ENCODE peak calls at places on chromosomes 2 and 18, in nine cellular contexts. V, R, C, E, O, L, Q, M and P are unnamed samples. For H3K36me3 and H3K27me3, the result is how much of the 10 kb centered on the place peaks cover.

GRCh38 chr2:134459706-134460406 is 206.0 kb downstream of the MGAT5 start:
- DNase-seq in E (no peak), R (no peak), Q (no peak), C (no peak), V (no peak), O (no peak), M (no peak), L (no peak), P (peak)

GRCh38 chr2:159051656-159052055 is 83.2 kb downstream of the TANC1 start:
- DNase-seq in R (no peak), E (no peak), C (no peak), M (no peak), V (no peak), L (no peak), O (no peak), Q (no peak), P (no peak)

GRCh38 chr18:8721716-8722115 is 16.4 kb downstream of the MTCL1 start:
- DNase-seq in R (no peak), E (no peak), V (peak), C (no peak), O (peak), Q (no peak), L (peak), M (no peak), P (peak)

GRCh38 chr2:3823748-3824147 is 120.4 kb downstream of the DCDC2C start:
- DNase-seq in C (no peak), R (no peak), L (peak), M (no peak), Q (no peak), E (no peak), V (no peak), O (no peak), P (no peak)

GRCh38 chr2:102664439-102665042 is 45.2 kb downstream of the SLC9A2 start:
- DNase-seq in L (peak), R (no peak), Q (no peak), M (no peak), V (no peak), C (peak), O (no peak), E (peak), P (no peak)

GRCh38 chr2:197008229-197008628 is 81.7 kb upstream of the PGAP1 start:
- DNase-seq in O (no peak), C (no peak), E (peak), L (peak), Q (no peak), M (no peak), R (no peak), V (no peak), P (no peak)

GRCh38 chr2:28613616-28614501 is 118.0 kb downstream of the PLB1 start:
- DNase-seq in R (peak), L (no peak), E (peak), V (no peak), C (no peak), O (no peak), M (peak), Q (peak), P (no peak)

GRCh38 chr2:170377469-170378207 is 199.7 kb downstream of the MYO3B start:
- DNase-seq in C (no peak), M (no peak), V (no peak), O (no peak), R (no peak), L (peak), E (no peak), Q (no peak), P (no peak)

GRCh38 chr2:199446996-199447395 is 10.7 kb downstream of the SATB2 start:
- DNase-seq in M (no peak), E (no peak), L (no peak), R (no peak), V (no peak), Q (no peak), C (no peak), O (no peak), P (no peak)

GRCh38 chr2:63735931-63736820 is 105.5 kb upstream of the UGP2 start:
- DNase-seq in L (peak), M (no peak), V (no peak), C (no peak), Q (no peak), R (no peak), O (no peak), E (no peak), P (no peak)

GRCh38 chr2:102337012-102337411 is 18.6 kb upstream of the IL18R1 start:
- DNase-seq in M (no peak), L (peak), Q (no peak), R (no peak), C (no peak), E (no peak), O (no peak), V (no peak), P (no peak)

GRCh38 chr18:45059695-45060094 is 379.0 kb downstream of the SETBP1 start:
- DNase-seq in Q (no peak), V (no peak), R (no peak), C (peak), M (no peak), L (peak), E (peak), O (no peak), P (no peak)

GRCh38 chr2:30979822-30980245 is 158.4 kb downstream of the GALNT14 start:
- DNase-seq in R (no peak), O (no peak), V (peak), Q (no peak), L (peak), M (no peak), E (peak), C (no peak), P (no peak)

GRCh38 chr18:46335551-46336059 is 231.4 kb downstream of the HAUS1 start:
- DNase-seq in E (no peak), O (no peak), C (no peak), V (peak), R (no peak), L (no peak), Q (peak), M (no peak), P (peak)

GRCh38 chr2:98601532-98602132 is 6.7 kb downstream of the COA5 start:
- DNase-seq in M (no peak), R (no peak), C (peak), L (peak), O (no peak), Q (peak), V (peak), E (no peak), P (peak)

GRCh38 chr2:241315879-241316700 is at the start of gene SEPTIN2:
- DNase-seq in E (no peak), C (no peak), Q (peak), R (peak), O (peak), M (peak), L (peak), V (peak), P (no peak)

GRCh38 chr18:74493689-74494088 is 2.5 kb upstream of the CNDP2 start:
- DNase-seq in Q (peak), V (peak), R (peak), L (peak), O (peak), C (peak), M (peak), E (no peak), P (no peak)

GRCh38 chr18:74478876-74479275 is 17.3 kb upstream of the CNDP2 start:
- DNase-seq in E (no peak), L (no peak), M (no peak), R (no peak), O (peak), C (no peak), V (no peak), Q (no peak), P (no peak)

GRCh38 chr2:31089645-31090044 is 48.6 kb downstream of the GALNT14 start:
- DNase-seq in E (no peak), R (no peak), C (no peak), M (no peak), V (peak), Q (no peak), O (no peak), L (no peak), P (no peak)

GRCh38 chr18:56565596-56566355 is 72.6 kb downstream of the TXNL1 start:
- DNase-seq in C (no peak), E (no peak), L (peak), Q (peak), R (no peak), M (no peak), O (no peak), V (no peak), P (no peak)

GRCh38 chr2:119520696-119521436 is 3.4 kb downstream of the SCTR start:
- DNase-seq in M (no peak), O (no peak), C (no peak), Q (no peak), E (no peak), V (no peak), L (no peak), R (no peak), P (no peak)

GRCh38 chr2:178327516-178327915 is 123.5 kb downstream of the PRKRA start:
- DNase-seq in L (no peak), Q (no peak), V (no peak), R (no peak), E (no peak), M (no peak), O (no peak), C (no peak), P (no peak)

GRCh38 chr2:203038586-203038985 is 23.9 kb downstream of the NBEAL1 start:
- DNase-seq in Q (no peak), E (no peak), C (no peak), L (no peak), M (no peak), O (no peak), V (no peak), R (no peak), P (no peak)

GRCh38 chr18:76619342-76620315 is 124.6 kb upstream of the ZNF516 start:
- DNase-seq in M (peak), V (peak), O (no peak), C (peak), L (peak), R (no peak), Q (peak), E (peak), P (peak)

GRCh38 chr2:34663314-34663713 is 1064.2 kb upstream of the FAM98A start:
- DNase-seq in E (no peak), O (no peak), C (no peak), V (no peak), R (no peak), M (no peak), L (no peak), Q (no peak), P (no peak)

GRCh38 chr18:27871731-27872130 is 305.2 kb downstream of the CDH2 start:
- DNase-seq in O (no peak), E (no peak), C (no peak), L (no peak), V (no peak), R (no peak), M (no peak), Q (no peak), P (no peak)

GRCh38 chr2:70580352-70580751 is 26.7 kb upstream of the TGFA start:
- DNase-seq in E (no peak), Q (no peak), R (no peak), V (no peak), L (no peak), C (no peak), O (no peak), M (no peak), P (no peak)

GRCh38 chr2:234164499-234165409 is 114.3 kb downstream of the SPP2 start:
- DNase-seq in V (no peak), R (peak), M (no peak), Q (no peak), E (peak), C (no peak), O (peak), L (no peak), P (no peak)

GRCh38 chr2:34731274-34731673 is 1132.2 kb upstream of the FAM98A start:
- DNase-seq in M (no peak), V (peak), C (no peak), E (no peak), O (no peak), L (no peak), R (no peak), Q (no peak), P (no peak)

GRCh38 chr2:165897741-165898140 is 55.8 kb downstream of the TTC21B start:
- DNase-seq in E (no peak), R (no peak), L (no peak), V (no peak), C (no peak), M (no peak), O (no peak), Q (no peak), P (no peak)

GRCh38 chr2:145764631-145765030 is 1244.7 kb upstream of the ZEB2 start:
- DNase-seq in L (no peak), O (no peak), C (no peak), M (no peak), Q (no peak), E (no peak), R (no peak), V (no peak), P (no peak)

GRCh38 chr18:28728891-28729290 is 552.0 kb upstream of the CDH2 start:
- DNase-seq in O (no peak), R (no peak), C (no peak), L (peak), Q (no peak), M (no peak), V (no peak), E (no peak), P (no peak)

GRCh38 chr18:80135136-80135535 is 26.1 kb downstream of the ADNP2 start:
- DNase-seq in Q (no peak), O (no peak), E (no peak), C (no peak), L (no peak), R (no peak), V (no peak), M (no peak), P (no peak)

DNA sequence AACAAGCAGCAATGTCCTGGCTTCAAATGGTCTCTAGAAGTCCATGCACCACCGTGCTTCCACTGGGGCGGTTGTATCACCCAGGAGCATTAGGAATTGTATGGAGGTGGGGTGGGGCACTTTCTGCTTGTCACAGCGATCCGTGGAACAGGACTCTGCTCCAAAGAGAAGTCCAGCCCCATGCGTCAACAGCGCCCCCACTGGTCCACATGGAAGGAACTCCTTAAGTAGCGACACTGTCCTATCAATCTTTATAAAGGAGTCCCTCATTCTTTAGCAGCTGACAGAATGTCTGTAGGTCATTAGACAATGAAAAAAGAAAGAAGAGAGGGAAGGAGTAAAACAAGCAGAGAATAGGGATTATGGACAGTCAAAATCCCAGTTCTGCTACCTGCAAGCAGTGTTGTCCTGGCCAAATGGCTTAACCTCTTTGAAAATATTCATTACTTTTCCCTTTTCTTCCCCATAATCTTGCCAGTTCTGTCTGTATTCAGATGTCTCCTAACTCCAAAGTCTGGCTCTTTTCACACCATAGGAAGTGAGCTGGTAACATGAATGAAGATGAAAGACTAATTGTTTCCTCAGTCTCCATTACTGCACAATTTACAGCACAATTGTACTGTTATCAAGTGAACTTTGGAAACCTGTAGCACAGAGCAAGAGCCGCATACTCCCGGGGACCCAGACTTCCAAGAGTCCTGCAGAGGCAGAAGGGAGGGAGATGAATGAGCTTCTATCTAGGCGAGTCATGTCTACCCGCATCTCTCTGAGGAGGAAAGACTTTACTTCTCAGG is 9.9 kb downstream of the NFE2L2 start:
- DNase-seq in R (no peak), Q (peak), V (peak), C (peak), E (no peak), L (peak), O (no peak), M (peak), P (peak)
- H3K36me3 ChIP-seq in R (under half), Q (under half), V (under half), C (half or more), E (under half), L (under half), O (under half), M (under half), P (under half)

DNA sequence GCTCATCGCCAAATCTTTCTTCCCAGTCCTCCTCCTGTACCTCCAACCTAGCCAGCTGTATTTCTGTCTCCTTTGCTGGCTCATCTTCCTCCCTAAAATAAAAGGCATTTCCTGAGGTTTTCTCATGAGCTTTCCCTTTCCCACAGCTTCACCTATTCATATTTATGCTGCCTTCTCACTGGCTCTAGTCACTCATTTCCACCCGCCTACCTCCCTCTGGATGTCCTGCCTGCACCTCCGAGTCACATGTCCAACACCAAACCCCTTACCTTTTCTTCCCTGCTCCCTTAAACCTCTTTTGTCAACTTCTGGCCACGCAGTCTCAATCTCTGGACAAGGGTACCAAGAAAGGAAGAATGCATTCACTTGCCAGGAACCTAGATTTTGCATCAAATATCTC is 2.8 kb downstream of the EIF2AK3 start:
- DNase-seq in E (no peak), C (no peak), Q (no peak), V (no peak), M (no peak), O (no peak), R (no peak), L (no peak), P (no peak)
- H3K4me3 ChIP-seq in E (no peak), C (no peak), Q (no peak), V (peak), M (peak), O (no peak), R (no peak), L (no peak), P (no peak)

GRCh38 chr2:167986223-167986622 is 261.2 kb downstream of the STK39 start:
- DNase-seq in Q (no peak), M (no peak), L (no peak), V (no peak), R (no peak), O (no peak), E (no peak), C (no peak), P (no peak)

GRCh38 chr2:167981945-167982344 is 265.4 kb downstream of the STK39 start:
- DNase-seq in L (no peak), R (no peak), Q (no peak), O (no peak), E (no peak), C (no peak), M (no peak), V (no peak), P (no peak)

DNA sequence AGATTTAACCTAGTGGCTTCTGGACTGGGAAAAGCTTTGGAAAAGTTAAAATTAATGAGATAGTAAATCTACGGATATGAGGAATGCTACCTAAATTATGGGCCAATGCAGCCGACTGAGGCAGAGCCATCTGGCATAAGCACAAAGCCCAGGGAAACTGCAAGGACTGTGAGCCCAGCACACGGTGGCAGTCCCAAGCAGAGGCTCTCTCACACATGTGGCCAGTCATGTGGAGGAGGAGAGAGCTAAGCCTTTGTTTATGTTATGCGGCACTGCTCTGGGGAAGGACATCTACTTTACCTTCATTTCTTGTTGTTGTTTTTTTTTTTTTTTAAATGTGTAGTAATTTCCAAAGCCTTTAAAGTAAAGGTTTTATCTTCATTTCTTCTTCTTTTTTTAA is 267.0 kb downstream of the STK39 start:
- DNase-seq in O (no peak), V (no peak), E (no peak), C (no peak), L (no peak), R (no peak), M (no peak), Q (peak), P (no peak)
- H3K27me3 ChIP-seq in O (under half), V (under half), E (under half), C (under half), L (under half), R (under half), M (under half), Q (under half), P (under half)

GRCh38 chr18:9946831-9947230 is 33.0 kb downstream of the VAPA start:
- DNase-seq in V (no peak), C (no peak), O (no peak), R (no peak), M (no peak), L (peak), E (no peak), Q (no peak), P (no peak)
- H3K36me3 ChIP-seq in V (under half), C (half or more), O (under half), R (under half), M (under half), L (under half), E (under half), Q (under half), P (under half)

GRCh38 chr2:240170883-240171282 is 30.4 kb upstream of the OTOS start:
- DNase-seq in C (no peak), R (no peak), O (no peak), V (no peak), E (no peak), L (no peak), Q (no peak), M (no peak), P (no peak)

GRCh38 chr2:240168546-240169361 is 28.3 kb upstream of the OTOS start:
- DNase-seq in L (no peak), O (no peak), R (no peak), C (no peak), V (no peak), M (no peak), Q (no peak), E (no peak), P (no peak)

GRCh38 chr2:240168041-240168440 is 27.6 kb upstream of the OTOS start:
- DNase-seq in V (no peak), L (no peak), M (no peak), R (no peak), O (no peak), Q (no peak), E (no peak), C (no peak), P (no peak)

GRCh38 chr2:240170354-240170735 is 29.9 kb upstream of the OTOS start:
- DNase-seq in Q (peak), V (no peak), L (no peak), C (peak), M (no peak), O (no peak), R (no peak), E (no peak), P (peak)

DNA sequence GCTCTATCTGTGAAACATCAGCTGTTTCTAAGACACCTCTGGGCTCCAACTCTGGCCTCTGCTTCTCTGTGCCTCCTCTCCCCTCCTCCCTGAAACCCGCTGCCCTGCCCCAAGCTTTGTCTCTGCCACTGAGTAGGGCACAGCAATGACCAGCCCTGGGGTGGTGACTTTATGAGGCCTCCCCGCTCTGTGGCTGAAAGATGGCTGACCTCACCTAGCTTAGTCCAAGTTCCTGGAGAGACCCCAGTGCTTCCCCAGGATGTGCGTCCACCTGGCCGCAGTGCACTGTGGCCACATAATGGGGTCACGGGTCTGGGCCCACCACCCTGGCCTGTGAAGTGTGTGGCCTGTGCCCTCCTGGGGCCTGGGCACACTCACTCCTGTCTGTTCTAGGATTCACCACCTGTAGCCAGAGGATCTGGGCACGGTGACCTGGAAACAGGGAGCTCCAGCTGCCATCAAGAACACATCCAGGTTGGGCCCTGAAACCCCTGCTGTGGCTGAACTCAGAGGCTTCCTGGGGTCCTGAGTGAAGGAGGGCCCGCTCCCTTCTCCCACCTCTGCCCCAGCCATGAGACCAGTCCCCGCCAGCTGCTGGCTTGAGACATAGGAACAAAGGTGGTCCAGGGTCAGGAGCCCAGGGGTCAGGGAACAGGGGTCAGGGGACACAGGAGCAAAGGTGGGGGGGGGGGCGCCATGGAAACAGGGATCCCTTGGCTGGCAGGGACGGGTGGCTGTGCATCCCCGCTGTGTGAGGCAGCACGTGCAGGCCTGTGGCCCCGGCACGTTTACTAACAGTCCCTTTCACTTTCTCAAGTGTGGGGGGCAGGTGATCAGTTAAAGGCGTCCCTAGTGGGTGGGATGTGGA is 29.3 kb upstream of the OTOS start:
- DNase-seq in V (no peak), R (no peak), L (no peak), M (no peak), Q (no peak), E (no peak), O (no peak), C (no peak), P (no peak)
- H3K4me3 ChIP-seq in V (no peak), R (no peak), L (no peak), M (no peak), Q (no peak), E (no peak), O (no peak), C (no peak), P (no peak)

GRCh38 chr2:130756041-130756720 is 841 bp downstream of the AMER3 start:
- DNase-seq in L (peak), M (peak), O (no peak), Q (peak), V (peak), E (no peak), C (peak), R (no peak), P (peak)
- H3K27me3 ChIP-seq in L (under half), M (under half), O (under half), Q (under half), V (under half), E (under half), C (under half), R (under half), P (under half)